ENCODE peak calls at places on chromosomes 2 and 18, in nine cellular contexts. V, Q, S, E, L, Y, K, I and U are unnamed samples. For H3K36me3, the result is how much of the 10 kb centered on the place peaks cover.

GRCh38 chr2:238988105-238988504 is 140.2 kb downstream of the TWIST2 start:
- DNase-seq in K (no peak), Q (no peak), V (no peak), S (no peak), L (no peak), I (no peak), Y (no peak), E (no peak), U (peak)

GRCh38 chr2:237935740-237936452 is 30.9 kb upstream of the UBE2F start:
- DNase-seq in Q (no peak), K (no peak), I (no peak), Y (no peak), L (no peak), V (no peak), E (no peak), S (peak), U (peak)

GRCh38 chr2:45930396-45930792 is 278.9 kb downstream of the PRKCE start:
- DNase-seq in K (no peak), S (no peak), V (no peak), L (no peak), Y (no peak), I (no peak), E (no peak), Q (no peak), U (no peak)

GRCh38 chr2:2148776-2149175 is 182.3 kb downstream of the MYT1L start:
- DNase-seq in L (no peak), K (no peak), E (no peak), V (no peak), Y (no peak), Q (no peak), S (no peak), I (no peak), U (no peak)

GRCh38 chr2:220192994-220193753 is 565.7 kb downstream of the SLC4A3 start:
- DNase-seq in L (no peak), S (no peak), E (no peak), I (no peak), Q (no peak), Y (no peak), V (no peak), K (no peak), U (no peak)

GRCh38 chr18:79856119-79857080 is 58.7 kb downstream of the KCNG2 start:
- DNase-seq in S (no peak), Y (no peak), I (no peak), V (peak), K (no peak), Q (no peak), L (no peak), E (no peak), U (peak)

GRCh38 chr2:161273038-161273760 is 35.0 kb upstream of the PSMD14 start:
- DNase-seq in K (no peak), Y (no peak), E (peak), V (peak), L (peak), Q (no peak), I (peak), S (peak), U (no peak)

GRCh38 chr18:58820251-58820650 is 44.4 kb upstream of the ZNF532 start:
- DNase-seq in E (no peak), V (no peak), S (no peak), Y (no peak), L (no peak), I (no peak), K (no peak), Q (no peak), U (no peak)

GRCh38 chr18:42929857-42930256 is 185.6 kb downstream of the RIT2 start:
- DNase-seq in I (no peak), K (no peak), S (no peak), L (peak), E (no peak), V (no peak), Y (no peak), Q (no peak), U (no peak)

GRCh38 chr2:79630060-79630459 is 117.2 kb downstream of the CTNNA2 start:
- DNase-seq in Y (no peak), V (peak), I (no peak), S (no peak), L (no peak), E (no peak), Q (no peak), K (no peak), U (no peak)

GRCh38 chr2:24491626-24492282 is 700 bp downstream of the NCOA1 start:
- DNase-seq in V (peak), Q (peak), I (no peak), Y (peak), L (peak), S (no peak), K (peak), E (peak), U (peak)

GRCh38 chr18:31741096-31741735 is 19.5 kb downstream of the SLC25A52 start:
- DNase-seq in E (peak), K (peak), Q (no peak), S (peak), Y (peak), V (peak), L (peak), I (peak), U (no peak)

GRCh38 chr2:75006041-75006440 is 47.6 kb downstream of the POLE4 start:
- DNase-seq in I (no peak), Y (no peak), E (no peak), Q (no peak), V (no peak), K (no peak), S (no peak), L (no peak), U (no peak)

GRCh38 chr2:203737360-203737759 is 30.9 kb downstream of the CD28 start:
- DNase-seq in E (no peak), K (no peak), Q (no peak), S (no peak), L (no peak), Y (no peak), I (no peak), V (no peak), U (no peak)

GRCh38 chr2:238888781-238889180 is 40.9 kb downstream of the TWIST2 start:
- DNase-seq in V (no peak), Y (no peak), K (no peak), I (no peak), Q (no peak), E (no peak), L (no peak), S (no peak), U (no peak)

GRCh38 chr2:15645720-15646385 is 54.2 kb downstream of the DDX1 start:
- DNase-seq in E (no peak), I (no peak), K (no peak), Y (no peak), S (no peak), V (no peak), Q (no peak), L (no peak), U (no peak)
- TF ChIP-seq POLR2AphosphoS5 in E (no peak), I (no peak), K (no peak), Y (no peak), S (no peak), V (no peak), Q (no peak), L (no peak), U (no peak)

GRCh38 chr2:27379383-27379839 is 1.1 kb downstream of the ZNF513 start:
- DNase-seq in E (no peak), Y (no peak), K (no peak), L (no peak), S (no peak), Q (no peak), I (no peak), V (no peak), U (no peak)

GRCh38 chr2:27381577-27382181 is 1.1 kb upstream of the ZNF513 start:
- DNase-seq in V (no peak), I (no peak), Y (no peak), Q (no peak), K (no peak), L (no peak), E (no peak), S (no peak), U (no peak)

GRCh38 chr2:27380626-27381556 is at the start of gene ZNF513:
- DNase-seq in Y (peak), I (peak), L (peak), S (peak), K (peak), Q (peak), E (peak), V (peak), U (peak)

GRCh38 chr2:27378809-27379290 is 1.7 kb downstream of the ZNF513 start:
- DNase-seq in Q (no peak), S (no peak), Y (no peak), V (no peak), L (no peak), E (no peak), K (no peak), I (no peak), U (peak)

GRCh38 chr2:27379840-27380625 is 501 bp downstream of the ZNF513 start:
- DNase-seq in I (no peak), Y (peak), V (peak), E (peak), K (peak), Q (peak), L (peak), S (no peak), U (no peak)
- H3K36me3 ChIP-seq in I (under half), Y (under half), V (under half), E (under half), K (half or more), Q (under half), L (half or more), S (half or more), U (half or more)

GRCh38 chr18:8803063-8803795 is 97.9 kb downstream of the MTCL1 start:
- DNase-seq in V (no peak), L (no peak), E (no peak), K (no peak), Y (no peak), Q (no peak), S (no peak), I (no peak), U (no peak)

GRCh38 chr18:8800445-8800844 is 95.1 kb downstream of the MTCL1 start:
- DNase-seq in Q (no peak), Y (no peak), K (no peak), E (no peak), V (peak), S (peak), I (no peak), L (peak), U (no peak)

GRCh38 chr18:8801263-8801901 is 96.0 kb downstream of the MTCL1 start:
- DNase-seq in I (no peak), K (no peak), S (no peak), Q (no peak), V (no peak), L (no peak), E (no peak), Y (no peak), U (no peak)

GRCh38 chr18:8800876-8801262 is 95.5 kb downstream of the MTCL1 start:
- DNase-seq in S (no peak), E (no peak), Q (no peak), V (no peak), K (no peak), Y (no peak), L (no peak), I (no peak), U (no peak)

GRCh38 chr18:8802031-8802679 is 96.8 kb downstream of the MTCL1 start:
- DNase-seq in Q (no peak), V (no peak), Y (no peak), L (no peak), K (no peak), E (no peak), S (no peak), I (no peak), U (no peak)
- TF ChIP-seq POLR2AphosphoS5 in Q (no peak), V (no peak), Y (no peak), L (no peak), K (no peak), E (no peak), S (no peak), I (no peak), U (no peak)

DNA sequence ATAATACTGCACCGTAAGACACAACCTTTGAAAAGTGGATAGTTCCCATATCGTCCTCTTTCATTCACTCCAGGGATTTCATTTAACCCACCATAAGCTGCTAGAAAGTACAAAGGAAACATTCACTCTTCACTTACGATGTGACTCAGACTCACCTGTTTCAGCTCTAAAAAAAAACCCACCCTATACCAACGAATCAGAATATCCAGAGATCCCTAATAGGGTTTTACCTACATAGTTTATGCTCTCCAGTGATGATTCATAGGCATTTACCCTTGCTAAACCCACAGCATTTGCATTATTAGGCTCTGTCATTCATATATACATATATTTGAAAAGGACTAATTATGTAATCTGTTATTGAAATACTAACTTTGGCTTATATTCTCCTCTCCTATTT is 60.2 kb downstream of the PRPF40A start:
- DNase-seq in S (no peak), Q (no peak), E (no peak), Y (no peak), V (no peak), I (no peak), K (no peak), L (no peak), U (no peak)
- H3K36me3 ChIP-seq in S (half or more), Q (under half), E (under half), Y (under half), V (half or more), I (under half), K (half or more), L (under half), U (half or more)